ENCODE peak calls at places on chromosomes 3 and 15, in five cellular contexts. One of them, this sample, is unnamed.

GRCh38 chr3:73094951-73095350 is 33.5 kb downstream of the EBLN2 start:
- DNase-seq in RWPE1: no peak
- DNase-seq in left cardiac atrium: no peak
- DNase-seq in ELF-1: peak; percentile 92
- DNase-seq in T-helper 22 cell: no peak
- DNase-seq in this sample: no peak

GRCh38 chr3:180066598-180066997 is 29.9 kb upstream of the PEX5L start:
- DNase-seq in left cardiac atrium: no peak
- DNase-seq in T-helper 22 cell: no peak
- DNase-seq in RWPE1: no peak
- DNase-seq in ELF-1: no peak
- DNase-seq in this sample: no peak

GRCh38 chr3:43468141-43468540 is 153.7 kb downstream of the ANO10 start:
- DNase-seq in ELF-1: no peak
- DNase-seq in T-helper 22 cell: no peak
- DNase-seq in RWPE1: no peak
- DNase-seq in left cardiac atrium: no peak
- DNase-seq in this sample: no peak

GRCh38 chr3:19885468-19885867 is 48.5 kb downstream of the EFHB start:
- DNase-seq in T-helper 22 cell: no peak
- DNase-seq in ELF-1: peak; percentile 24
- DNase-seq in RWPE1: peak; percentile 20
- DNase-seq in left cardiac atrium: no peak
- DNase-seq in this sample: peak; percentile 2

GRCh38 chr3:126129408-126129891 is 45.5 kb upstream of the SLC41A3 start:
- DNase-seq in ELF-1: no peak
- DNase-seq in left cardiac atrium: peak; percentile 55
- DNase-seq in RWPE1: peak; percentile 10
- DNase-seq in T-helper 22 cell: no peak
- DNase-seq in this sample: no peak

GRCh38 chr3:14906355-14906960 is 40.9 kb upstream of the NR2C2 start:
- DNase-seq in RWPE1: no peak
- DNase-seq in ELF-1: no peak
- DNase-seq in T-helper 22 cell: no peak
- DNase-seq in left cardiac atrium: no peak
- DNase-seq in this sample: no peak

GRCh38 chr3:67389176-67389575 is 265.2 kb downstream of the SUCLG2 start:
- DNase-seq in left cardiac atrium: no peak
- DNase-seq in ELF-1: no peak
- DNase-seq in RWPE1: no peak
- DNase-seq in T-helper 22 cell: no peak
- DNase-seq in this sample: no peak

GRCh38 chr3:64399205-64399800 is 174.0 kb upstream of the PRICKLE2 start:
- DNase-seq in left cardiac atrium: peak; percentile 22
- DNase-seq in ELF-1: peak; percentile 61
- DNase-seq in T-helper 22 cell: no peak
- DNase-seq in RWPE1: peak; percentile 52
- DNase-seq in this sample: peak; percentile 11

GRCh38 chr3:24683511-24684384 is 189.1 kb upstream of the THRB start:
- DNase-seq in ELF-1: no peak
- DNase-seq in RWPE1: peak; percentile 34
- DNase-seq in T-helper 22 cell: no peak
- DNase-seq in left cardiac atrium: no peak
- DNase-seq in this sample: peak; percentile 47

GRCh38 chr3:123749716-123750115 is 134.4 kb downstream of the MYLK start:
- DNase-seq in T-helper 22 cell: no peak
- DNase-seq in ELF-1: no peak
- DNase-seq in left cardiac atrium: no peak
- DNase-seq in RWPE1: no peak
- DNase-seq in this sample: no peak

GRCh38 chr3:46858996-46859710 is 4.1 kb downstream of the MYL3 start:
- DNase-seq in ELF-1: no peak
- DNase-seq in left cardiac atrium: no peak
- DNase-seq in T-helper 22 cell: no peak
- DNase-seq in RWPE1: no peak
- DNase-seq in this sample: no peak

GRCh38 chr3:151816091-151816604 is 2.2 kb downstream of the AADAC start:
- DNase-seq in T-helper 22 cell: no peak
- DNase-seq in ELF-1: peak; percentile 31
- DNase-seq in left cardiac atrium: no peak
- DNase-seq in RWPE1: peak; percentile 61
- DNase-seq in this sample: peak; percentile 9

GRCh38 chr15:70339551-70340517 is 242.1 kb upstream of the TLE3 start:
- DNase-seq in left cardiac atrium: peak; percentile 45
- DNase-seq in T-helper 22 cell: no peak
- DNase-seq in RWPE1: no peak
- DNase-seq in ELF-1: peak; percentile 39
- DNase-seq in this sample: peak; percentile 70

GRCh38 chr3:170301404-170301803 is 56.1 kb upstream of the SKIL start:
- DNase-seq in T-helper 22 cell: no peak
- DNase-seq in RWPE1: no peak
- DNase-seq in ELF-1: no peak
- DNase-seq in left cardiac atrium: no peak
- DNase-seq in this sample: peak; percentile 5

GRCh38 chr3:121649645-121650044 is 11.1 kb downstream of the HCLS1 start:
- DNase-seq in left cardiac atrium: no peak
- DNase-seq in RWPE1: peak; percentile 27
- DNase-seq in ELF-1: no peak
- DNase-seq in T-helper 22 cell: no peak
- DNase-seq in this sample: no peak

GRCh38 chr3:4743371-4743770 is 235.9 kb upstream of the BHLHE40 start:
- DNase-seq in ELF-1: no peak
- DNase-seq in RWPE1: no peak
- DNase-seq in left cardiac atrium: no peak
- DNase-seq in T-helper 22 cell: no peak
- DNase-seq in this sample: no peak

GRCh38 chr15:51307811-51308210 is 30.6 kb downstream of the CYP19A1 start:
- DNase-seq in left cardiac atrium: no peak
- DNase-seq in ELF-1: no peak
- DNase-seq in RWPE1: no peak
- DNase-seq in T-helper 22 cell: no peak
- DNase-seq in this sample: no peak

GRCh38 chr3:73378207-73378606 is 246.5 kb downstream of the PDZRN3 start:
- DNase-seq in left cardiac atrium: no peak
- DNase-seq in ELF-1: no peak
- DNase-seq in T-helper 22 cell: no peak
- DNase-seq in RWPE1: no peak
- DNase-seq in this sample: no peak

GRCh38 chr15:38545179-38545578 is 19.4 kb downstream of the RASGRP1 start:
- DNase-seq in left cardiac atrium: no peak
- DNase-seq in T-helper 22 cell: no peak
- DNase-seq in RWPE1: no peak
- DNase-seq in ELF-1: no peak
- DNase-seq in this sample: no peak

GRCh38 chr3:142808103-142808917 is 80.6 kb downstream of the PCOLCE2 start:
- DNase-seq in left cardiac atrium: no peak
- DNase-seq in T-helper 22 cell: no peak
- DNase-seq in RWPE1: peak; percentile 74
- DNase-seq in ELF-1: no peak
- DNase-seq in this sample: no peak

GRCh38 chr3:126448141-126448892 is 27.4 kb downstream of the ZXDC start:
- DNase-seq in T-helper 22 cell: no peak
- DNase-seq in ELF-1: no peak
- DNase-seq in RWPE1: no peak
- DNase-seq in left cardiac atrium: no peak
- DNase-seq in this sample: no peak

GRCh38 chr3:45968706-45969105 is 25.4 kb downstream of the CXCR6 start:
- DNase-seq in ELF-1: no peak
- DNase-seq in RWPE1: no peak
- DNase-seq in T-helper 22 cell: no peak
- DNase-seq in left cardiac atrium: no peak
- DNase-seq in this sample: no peak

GRCh38 chr15:41493205-41493901 is at the start of gene ITPKA:
- DNase-seq in ELF-1: peak; percentile 68
- DNase-seq in RWPE1: peak; percentile 73
- DNase-seq in left cardiac atrium: peak; percentile 79
- DNase-seq in T-helper 22 cell: peak; percentile 68
- DNase-seq in this sample: peak; percentile 37

GRCh38 chr3:197881601-197882000 is 68.4 kb upstream of the RPL35A start:
- DNase-seq in ELF-1: no peak
- DNase-seq in RWPE1: no peak
- DNase-seq in T-helper 22 cell: no peak
- DNase-seq in left cardiac atrium: no peak
- DNase-seq in this sample: no peak

GRCh38 chr15:45471151-45471550 is 51.4 kb downstream of the SLC30A4 start:
- DNase-seq in T-helper 22 cell: no peak
- DNase-seq in RWPE1: no peak
- DNase-seq in left cardiac atrium: no peak
- DNase-seq in ELF-1: peak; percentile 39
- DNase-seq in this sample: no peak

GRCh38 chr3:134795776-134796312 is 784 bp downstream of the EPHB1 start:
- DNase-seq in T-helper 22 cell: no peak
- DNase-seq in ELF-1: no peak
- DNase-seq in RWPE1: no peak
- DNase-seq in left cardiac atrium: peak; percentile 23
- DNase-seq in this sample: no peak

GRCh38 chr3:190305406-190305805 is 16.8 kb downstream of the CLDN1 start:
- DNase-seq in left cardiac atrium: no peak
- DNase-seq in T-helper 22 cell: no peak
- DNase-seq in ELF-1: no peak
- DNase-seq in RWPE1: peak; percentile 67
- DNase-seq in this sample: no peak

GRCh38 chr3:50786631-50787030 is 111.9 kb downstream of the DOCK3 start:
- DNase-seq in RWPE1: no peak
- DNase-seq in T-helper 22 cell: no peak
- DNase-seq in ELF-1: no peak
- DNase-seq in left cardiac atrium: no peak
- DNase-seq in this sample: no peak

GRCh38 chr3:13260259-13261103 is 159.6 kb downstream of the NUP210 start:
- DNase-seq in left cardiac atrium: no peak
- DNase-seq in RWPE1: no peak
- DNase-seq in ELF-1: no peak
- DNase-seq in T-helper 22 cell: no peak
- DNase-seq in this sample: no peak

GRCh38 chr3:15148614-15149013 is 49.7 kb upstream of the RBSN start:
- DNase-seq in left cardiac atrium: no peak
- DNase-seq in ELF-1: peak; percentile 78
- DNase-seq in T-helper 22 cell: no peak
- DNase-seq in RWPE1: no peak
- DNase-seq in this sample: no peak

GRCh38 chr3:93973160-93974126 is at the start of gene PROS1:
- DNase-seq in T-helper 22 cell: no peak
- DNase-seq in ELF-1: peak; percentile 94
- DNase-seq in RWPE1: peak; percentile 42
- DNase-seq in left cardiac atrium: peak; percentile 94
- DNase-seq in this sample: peak; percentile 35

GRCh38 chr15:62847900-62848489 is 194.6 kb upstream of the TPM1 start:
- DNase-seq in RWPE1: peak; percentile 64
- DNase-seq in left cardiac atrium: peak; percentile 80
- DNase-seq in ELF-1: peak; percentile 64
- DNase-seq in T-helper 22 cell: no peak
- DNase-seq in this sample: peak; percentile 19

GRCh38 chr15:48459571-48460461 is 128.6 kb downstream of the DUT start:
- DNase-seq in left cardiac atrium: no peak
- DNase-seq in ELF-1: no peak
- DNase-seq in RWPE1: peak; percentile 39
- DNase-seq in T-helper 22 cell: no peak
- DNase-seq in this sample: no peak

GRCh38 chr15:61938249-61938648 is 122.0 kb downstream of the VPS13C start:
- DNase-seq in RWPE1: no peak
- DNase-seq in left cardiac atrium: no peak
- DNase-seq in T-helper 22 cell: no peak
- DNase-seq in ELF-1: no peak
- DNase-seq in this sample: no peak

GRCh38 chr3:165440380-165440779 is 244.2 kb upstream of the SLITRK3 start:
- DNase-seq in RWPE1: no peak
- DNase-seq in left cardiac atrium: no peak
- DNase-seq in T-helper 22 cell: no peak
- DNase-seq in ELF-1: no peak
- DNase-seq in this sample: no peak

GRCh38 chr3:134315286-134316106 is 58.8 kb downstream of the AMOTL2 start:
- DNase-seq in T-helper 22 cell: no peak
- DNase-seq in left cardiac atrium: peak; percentile 85
- DNase-seq in RWPE1: no peak
- DNase-seq in ELF-1: no peak
- DNase-seq in this sample: no peak

GRCh38 chr3:42960282-42960681 is 18.8 kb upstream of the GASK1A start:
- DNase-seq in RWPE1: no peak
- DNase-seq in T-helper 22 cell: no peak
- DNase-seq in ELF-1: no peak
- DNase-seq in left cardiac atrium: no peak
- DNase-seq in this sample: no peak

GRCh38 chr3:50617911-50618481 is 1.0 kb downstream of the MAPKAPK3 start:
- DNase-seq in RWPE1: no peak
- DNase-seq in ELF-1: no peak
- DNase-seq in T-helper 22 cell: no peak
- DNase-seq in left cardiac atrium: no peak
- DNase-seq in this sample: no peak

This sample was measured in NCI-H748 treated with DMSO at 0.1 percent for 48 hours.